ENCODE peak calls at places on chromosomes 7 and 10, in six cellular contexts. W is T-helper 9 cell, Y is D341Med, H is skeletal muscle cell, P is fibroblast of pulmonary artery, I is AG20443. F is an unnamed sample.

GRCh38 chr7:130695840-130696239 is 9.5 kb upstream of the TSGA13 start:
- DNase-seq in W (no peak), Y (peak), H (no peak), P (peak), I (peak), F (no peak)

GRCh38 chr7:155349601-155350331 is 52.1 kb downstream of the INSIG1 start:
- DNase-seq in W (no peak), Y (peak), H (no peak), P (no peak), I (no peak), F (no peak)

GRCh38 chr10:62305813-62306212 is 37.2 kb upstream of the RTKN2 start:
- DNase-seq in W (no peak), Y (no peak), H (no peak), P (no peak), I (no peak), F (no peak)

GRCh38 chr10:93745411-93746065 is 12.2 kb upstream of the LGI1 start:
- DNase-seq in W (no peak), Y (peak), H (no peak), P (peak), I (peak), F (no peak)

GRCh38 chr10:11869743-11870460 is 46.7 kb downstream of the PROSER2 start:
- DNase-seq in W (no peak), Y (no peak), H (no peak), P (peak), I (peak), F (no peak)

GRCh38 chr10:24333736-24334135 is 124.8 kb downstream of the KIAA1217 start:
- DNase-seq in W (no peak), Y (no peak), H (no peak), P (peak), I (peak), F (no peak)

GRCh38 chr7:46059308-46060020 is 138.4 kb upstream of the IGFBP3 start:
- DNase-seq in W (no peak), Y (no peak), H (no peak), P (no peak), I (peak), F (no peak)

GRCh38 chr10:119688033-119688508 is 36.9 kb downstream of the BAG3 start:
- DNase-seq in W (no peak), Y (no peak), H (no peak), P (no peak), I (no peak), F (no peak)

GRCh38 chr7:73717991-73718405 is 1.5 kb downstream of the STX1A start:
- DNase-seq in W (peak), Y (no peak), H (peak), P (peak), I (peak), F (peak)